ENCODE peak calls at places on chromosomes 7 and 10, in seven cellular contexts. One of them, this sample, is unnamed.
A peak's percentile ranks its signal among the peaks of the same experiment; 100 is the strongest.

GRCh38 chr7:23018747-23019146 is 4.8 kb upstream of the HYCC1 start:
- DNase-seq in AG09309: no peak
- DNase-seq in progenitor cell of endocrine pancreas: no peak
- DNase-seq in NCI-H1105 treated with DMSO at 0.1 percent for 48 hours: no peak
- DNase-seq in HEK293T: no peak
- DNase-seq in non-pigmented ciliary epithelial cell: no peak
- DNase-seq in activated T-helper 1 cell treated with Interleukin-2 at 50 U/mL for 16 hours: no peak
- DNase-seq in this sample: no peak

GRCh38 chr7:157438121-157439025 is 101.6 kb downstream of the DNAJB6 start:
- DNase-seq in AG09309: no peak
- DNase-seq in progenitor cell of endocrine pancreas: no peak
- DNase-seq in NCI-H1105 treated with DMSO at 0.1 percent for 48 hours: no peak
- DNase-seq in HEK293T: no peak
- DNase-seq in non-pigmented ciliary epithelial cell: no peak
- DNase-seq in activated T-helper 1 cell treated with Interleukin-2 at 50 U/mL for 16 hours: no peak
- DNase-seq in this sample: no peak

GRCh38 chr10:107626862-107627261 is 462.4 kb upstream of the SORCS1 start:
- DNase-seq in AG09309: no peak
- DNase-seq in progenitor cell of endocrine pancreas: no peak
- DNase-seq in NCI-H1105 treated with DMSO at 0.1 percent for 48 hours: no peak
- DNase-seq in HEK293T: no peak
- DNase-seq in non-pigmented ciliary epithelial cell: no peak
- DNase-seq in activated T-helper 1 cell treated with Interleukin-2 at 50 U/mL for 16 hours: no peak
- DNase-seq in this sample: no peak

GRCh38 chr7:121204537-121204936 is 124.3 kb upstream of the WNT16 start:
- DNase-seq in AG09309: peak; percentile 72
- DNase-seq in progenitor cell of endocrine pancreas: no peak
- DNase-seq in NCI-H1105 treated with DMSO at 0.1 percent for 48 hours: peak; percentile 10
- DNase-seq in HEK293T: peak; percentile 17
- DNase-seq in non-pigmented ciliary epithelial cell: no peak
- DNase-seq in activated T-helper 1 cell treated with Interleukin-2 at 50 U/mL for 16 hours: no peak
- DNase-seq in this sample: no peak

GRCh38 chr10:43249962-43250624 is 16.8 kb downstream of the RASGEF1A start:
- DNase-seq in AG09309: no peak
- DNase-seq in progenitor cell of endocrine pancreas: peak; percentile 7
- DNase-seq in NCI-H1105 treated with DMSO at 0.1 percent for 48 hours: no peak
- DNase-seq in HEK293T: no peak
- DNase-seq in non-pigmented ciliary epithelial cell: no peak
- DNase-seq in activated T-helper 1 cell treated with Interleukin-2 at 50 U/mL for 16 hours: no peak
- DNase-seq in this sample: no peak

GRCh38 chr7:92095424-92095823 is 38.9 kb downstream of the CYP51A1 start:
- DNase-seq in AG09309: no peak
- DNase-seq in progenitor cell of endocrine pancreas: no peak
- DNase-seq in NCI-H1105 treated with DMSO at 0.1 percent for 48 hours: no peak
- DNase-seq in HEK293T: no peak
- DNase-seq in non-pigmented ciliary epithelial cell: no peak
- DNase-seq in activated T-helper 1 cell treated with Interleukin-2 at 50 U/mL for 16 hours: no peak
- DNase-seq in this sample: no peak

GRCh38 chr10:124688889-124689670 is 55.1 kb downstream of the FAM53B start:
- DNase-seq in AG09309: no peak
- DNase-seq in progenitor cell of endocrine pancreas: no peak
- DNase-seq in NCI-H1105 treated with DMSO at 0.1 percent for 48 hours: no peak
- DNase-seq in HEK293T: no peak
- DNase-seq in non-pigmented ciliary epithelial cell: no peak
- DNase-seq in activated T-helper 1 cell treated with Interleukin-2 at 50 U/mL for 16 hours: peak; percentile 16
- DNase-seq in this sample: no peak

GRCh38 chr7:100053201-100053600 is 3.6 kb downstream of the ZSCAN21 start:
- DNase-seq in AG09309: no peak
- DNase-seq in progenitor cell of endocrine pancreas: no peak
- DNase-seq in NCI-H1105 treated with DMSO at 0.1 percent for 48 hours: peak; percentile 36
- DNase-seq in HEK293T: peak; percentile 62
- DNase-seq in non-pigmented ciliary epithelial cell: no peak
- DNase-seq in activated T-helper 1 cell treated with Interleukin-2 at 50 U/mL for 16 hours: no peak
- DNase-seq in this sample: peak; percentile 5

GRCh38 chr10:78263521-78263988 is 229.9 kb downstream of the RPS24 start:
- DNase-seq in AG09309: peak; percentile 60
- DNase-seq in progenitor cell of endocrine pancreas: no peak
- DNase-seq in NCI-H1105 treated with DMSO at 0.1 percent for 48 hours: no peak
- DNase-seq in HEK293T: no peak
- DNase-seq in non-pigmented ciliary epithelial cell: no peak
- DNase-seq in activated T-helper 1 cell treated with Interleukin-2 at 50 U/mL for 16 hours: no peak
- DNase-seq in this sample: no peak

GRCh38 chr10:99832439-99832838 is 50.0 kb downstream of the ABCC2 start:
- DNase-seq in AG09309: no peak
- DNase-seq in progenitor cell of endocrine pancreas: no peak
- DNase-seq in NCI-H1105 treated with DMSO at 0.1 percent for 48 hours: no peak
- DNase-seq in HEK293T: no peak
- DNase-seq in non-pigmented ciliary epithelial cell: no peak
- DNase-seq in activated T-helper 1 cell treated with Interleukin-2 at 50 U/mL for 16 hours: no peak
- DNase-seq in this sample: no peak

GRCh38 chr10:5442056-5442989 is 30.0 kb downstream of the NET1 start:
- DNase-seq in AG09309: no peak
- DNase-seq in progenitor cell of endocrine pancreas: no peak
- DNase-seq in NCI-H1105 treated with DMSO at 0.1 percent for 48 hours: peak; percentile 46
- DNase-seq in HEK293T: no peak
- DNase-seq in non-pigmented ciliary epithelial cell: no peak
- DNase-seq in activated T-helper 1 cell treated with Interleukin-2 at 50 U/mL for 16 hours: no peak
- DNase-seq in this sample: peak; percentile 17

GRCh38 chr7:73850781-73851207 is 8.5 kb upstream of the METTL27 start:
- DNase-seq in AG09309: peak; percentile 99
- DNase-seq in progenitor cell of endocrine pancreas: no peak
- DNase-seq in NCI-H1105 treated with DMSO at 0.1 percent for 48 hours: no peak
- DNase-seq in HEK293T: no peak
- DNase-seq in non-pigmented ciliary epithelial cell: peak; percentile 95
- DNase-seq in activated T-helper 1 cell treated with Interleukin-2 at 50 U/mL for 16 hours: no peak
- DNase-seq in this sample: no peak

GRCh38 chr10:6202098-6202683 is 541 bp upstream of the PFKFB3 start:
- DNase-seq in AG09309: no peak
- DNase-seq in progenitor cell of endocrine pancreas: no peak
- DNase-seq in NCI-H1105 treated with DMSO at 0.1 percent for 48 hours: no peak
- DNase-seq in HEK293T: no peak
- DNase-seq in non-pigmented ciliary epithelial cell: no peak
- DNase-seq in activated T-helper 1 cell treated with Interleukin-2 at 50 U/mL for 16 hours: no peak
- DNase-seq in this sample: no peak

GRCh38 chr7:157278791-157279678 is 57.8 kb upstream of the DNAJB6 start:
- DNase-seq in AG09309: no peak
- DNase-seq in progenitor cell of endocrine pancreas: no peak
- DNase-seq in NCI-H1105 treated with DMSO at 0.1 percent for 48 hours: no peak
- DNase-seq in HEK293T: no peak
- DNase-seq in non-pigmented ciliary epithelial cell: no peak
- DNase-seq in activated T-helper 1 cell treated with Interleukin-2 at 50 U/mL for 16 hours: no peak
- DNase-seq in this sample: no peak

GRCh38 chr7:4182605-4183300 is 499.3 kb upstream of the FOXK1 start:
- DNase-seq in AG09309: no peak
- DNase-seq in progenitor cell of endocrine pancreas: no peak
- DNase-seq in NCI-H1105 treated with DMSO at 0.1 percent for 48 hours: no peak
- DNase-seq in HEK293T: no peak
- DNase-seq in non-pigmented ciliary epithelial cell: no peak
- DNase-seq in activated T-helper 1 cell treated with Interleukin-2 at 50 U/mL for 16 hours: no peak
- DNase-seq in this sample: no peak

GRCh38 chr10:33032354-33033254 is 74.6 kb upstream of the ITGB1 start:
- DNase-seq in AG09309: peak; percentile 59
- DNase-seq in progenitor cell of endocrine pancreas: no peak
- DNase-seq in NCI-H1105 treated with DMSO at 0.1 percent for 48 hours: no peak
- DNase-seq in HEK293T: no peak
- DNase-seq in non-pigmented ciliary epithelial cell: peak; percentile 63
- DNase-seq in activated T-helper 1 cell treated with Interleukin-2 at 50 U/mL for 16 hours: no peak
- DNase-seq in this sample: no peak

GRCh38 chr7:134667899-134668298 is 21.2 kb downstream of the BPGM start:
- DNase-seq in AG09309: no peak
- DNase-seq in progenitor cell of endocrine pancreas: no peak
- DNase-seq in NCI-H1105 treated with DMSO at 0.1 percent for 48 hours: no peak
- DNase-seq in HEK293T: no peak
- DNase-seq in non-pigmented ciliary epithelial cell: no peak
- DNase-seq in activated T-helper 1 cell treated with Interleukin-2 at 50 U/mL for 16 hours: no peak
- DNase-seq in this sample: no peak

GRCh38 chr10:119726291-119727261 is 726 bp downstream of the INPP5F start:
- DNase-seq in AG09309: no peak
- DNase-seq in progenitor cell of endocrine pancreas: peak; percentile 71
- DNase-seq in NCI-H1105 treated with DMSO at 0.1 percent for 48 hours: no peak
- DNase-seq in HEK293T: peak; percentile 68
- DNase-seq in non-pigmented ciliary epithelial cell: no peak
- DNase-seq in activated T-helper 1 cell treated with Interleukin-2 at 50 U/mL for 16 hours: no peak
- DNase-seq in this sample: no peak

GRCh38 chr7:154892459-154892858 is 110.5 kb downstream of the PAXIP1 start:
- DNase-seq in AG09309: no peak
- DNase-seq in progenitor cell of endocrine pancreas: no peak
- DNase-seq in NCI-H1105 treated with DMSO at 0.1 percent for 48 hours: no peak
- DNase-seq in HEK293T: no peak
- DNase-seq in non-pigmented ciliary epithelial cell: no peak
- DNase-seq in activated T-helper 1 cell treated with Interleukin-2 at 50 U/mL for 16 hours: no peak
- DNase-seq in this sample: no peak

GRCh38 chr7:157339777-157340677 is 3.2 kb downstream of the DNAJB6 start:
- DNase-seq in AG09309: no peak
- DNase-seq in progenitor cell of endocrine pancreas: peak; percentile 49
- DNase-seq in NCI-H1105 treated with DMSO at 0.1 percent for 48 hours: peak; percentile 38
- DNase-seq in HEK293T: peak; percentile 77
- DNase-seq in non-pigmented ciliary epithelial cell: no peak
- DNase-seq in activated T-helper 1 cell treated with Interleukin-2 at 50 U/mL for 16 hours: peak; percentile 35
- DNase-seq in this sample: peak; percentile 20

GRCh38 chr10:88219753-88220152 is 356.3 kb downstream of the PTEN start:
- DNase-seq in AG09309: no peak
- DNase-seq in progenitor cell of endocrine pancreas: no peak
- DNase-seq in NCI-H1105 treated with DMSO at 0.1 percent for 48 hours: no peak
- DNase-seq in HEK293T: no peak
- DNase-seq in non-pigmented ciliary epithelial cell: no peak
- DNase-seq in activated T-helper 1 cell treated with Interleukin-2 at 50 U/mL for 16 hours: no peak
- DNase-seq in this sample: no peak

GRCh38 chr10:46216836-46217748 is 69.7 kb upstream of the ANTXRL start:
- DNase-seq in AG09309: no peak
- DNase-seq in progenitor cell of endocrine pancreas: no peak
- DNase-seq in NCI-H1105 treated with DMSO at 0.1 percent for 48 hours: no peak
- DNase-seq in HEK293T: no peak
- DNase-seq in non-pigmented ciliary epithelial cell: no peak
- DNase-seq in activated T-helper 1 cell treated with Interleukin-2 at 50 U/mL for 16 hours: no peak
- DNase-seq in this sample: no peak

GRCh38 chr7:81618400-81619014 is 151.3 kb downstream of the HGF start:
- DNase-seq in AG09309: no peak
- DNase-seq in progenitor cell of endocrine pancreas: no peak
- DNase-seq in NCI-H1105 treated with DMSO at 0.1 percent for 48 hours: no peak
- DNase-seq in HEK293T: no peak
- DNase-seq in non-pigmented ciliary epithelial cell: peak; percentile 90
- DNase-seq in activated T-helper 1 cell treated with Interleukin-2 at 50 U/mL for 16 hours: no peak
- DNase-seq in this sample: peak; percentile 81

GRCh38 chr7:112989531-112989930 is 97.1 kb downstream of the GPR85 start:
- DNase-seq in AG09309: no peak
- DNase-seq in progenitor cell of endocrine pancreas: no peak
- DNase-seq in NCI-H1105 treated with DMSO at 0.1 percent for 48 hours: no peak
- DNase-seq in HEK293T: no peak
- DNase-seq in non-pigmented ciliary epithelial cell: no peak
- DNase-seq in activated T-helper 1 cell treated with Interleukin-2 at 50 U/mL for 16 hours: no peak
- DNase-seq in this sample: no peak

GRCh38 chr7:27031289-27032172 is 64.3 kb downstream of the HOXA1 start:
- DNase-seq in AG09309: peak; percentile 55
- DNase-seq in progenitor cell of endocrine pancreas: no peak
- DNase-seq in NCI-H1105 treated with DMSO at 0.1 percent for 48 hours: no peak
- DNase-seq in HEK293T: no peak
- DNase-seq in non-pigmented ciliary epithelial cell: peak; percentile 6
- DNase-seq in activated T-helper 1 cell treated with Interleukin-2 at 50 U/mL for 16 hours: no peak
- DNase-seq in this sample: no peak

GRCh38 chr10:102641398-102641797 is 2.9 kb upstream of the TRIM8 start:
- DNase-seq in AG09309: no peak
- DNase-seq in progenitor cell of endocrine pancreas: no peak
- DNase-seq in NCI-H1105 treated with DMSO at 0.1 percent for 48 hours: peak; percentile 49
- DNase-seq in HEK293T: no peak
- DNase-seq in non-pigmented ciliary epithelial cell: no peak
- DNase-seq in activated T-helper 1 cell treated with Interleukin-2 at 50 U/mL for 16 hours: no peak
- DNase-seq in this sample: no peak

GRCh38 chr7:1886361-1887064 is 216.4 kb downstream of the ELFN1 start:
- DNase-seq in AG09309: no peak
- DNase-seq in progenitor cell of endocrine pancreas: no peak
- DNase-seq in NCI-H1105 treated with DMSO at 0.1 percent for 48 hours: no peak
- DNase-seq in HEK293T: no peak
- DNase-seq in non-pigmented ciliary epithelial cell: no peak
- DNase-seq in activated T-helper 1 cell treated with Interleukin-2 at 50 U/mL for 16 hours: no peak
- DNase-seq in this sample: no peak

GRCh38 chr10:22365644-22366565 is 20.6 kb downstream of the SPAG6 start:
- DNase-seq in AG09309: no peak
- DNase-seq in progenitor cell of endocrine pancreas: no peak
- DNase-seq in NCI-H1105 treated with DMSO at 0.1 percent for 48 hours: no peak
- DNase-seq in HEK293T: no peak
- DNase-seq in non-pigmented ciliary epithelial cell: no peak
- DNase-seq in activated T-helper 1 cell treated with Interleukin-2 at 50 U/mL for 16 hours: no peak
- DNase-seq in this sample: no peak

GRCh38 chr7:83697814-83698530 is 49.0 kb upstream of the SEMA3E start:
- DNase-seq in AG09309: no peak
- DNase-seq in progenitor cell of endocrine pancreas: no peak
- DNase-seq in NCI-H1105 treated with DMSO at 0.1 percent for 48 hours: no peak
- DNase-seq in HEK293T: no peak
- DNase-seq in non-pigmented ciliary epithelial cell: no peak
- DNase-seq in activated T-helper 1 cell treated with Interleukin-2 at 50 U/mL for 16 hours: no peak
- DNase-seq in this sample: no peak

GRCh38 chr7:23332881-23333612 is 33.9 kb downstream of the MALSU1 start:
- DNase-seq in AG09309: peak; percentile 31
- DNase-seq in progenitor cell of endocrine pancreas: no peak
- DNase-seq in NCI-H1105 treated with DMSO at 0.1 percent for 48 hours: no peak
- DNase-seq in HEK293T: no peak
- DNase-seq in non-pigmented ciliary epithelial cell: no peak
- DNase-seq in activated T-helper 1 cell treated with Interleukin-2 at 50 U/mL for 16 hours: no peak
- DNase-seq in this sample: no peak

GRCh38 chr10:102452672-102453340 is 1.5 kb upstream of the C10orf95 start:
- DNase-seq in AG09309: no peak
- DNase-seq in progenitor cell of endocrine pancreas: no peak
- DNase-seq in NCI-H1105 treated with DMSO at 0.1 percent for 48 hours: no peak
- DNase-seq in HEK293T: no peak
- DNase-seq in non-pigmented ciliary epithelial cell: peak; percentile 35
- DNase-seq in activated T-helper 1 cell treated with Interleukin-2 at 50 U/mL for 16 hours: no peak
- DNase-seq in this sample: no peak

GRCh38 chr7:120724448-120724847 is 133.5 kb downstream of the TSPAN12 start:
- DNase-seq in AG09309: no peak
- DNase-seq in progenitor cell of endocrine pancreas: no peak
- DNase-seq in NCI-H1105 treated with DMSO at 0.1 percent for 48 hours: no peak
- DNase-seq in HEK293T: no peak
- DNase-seq in non-pigmented ciliary epithelial cell: no peak
- DNase-seq in activated T-helper 1 cell treated with Interleukin-2 at 50 U/mL for 16 hours: no peak
- DNase-seq in this sample: no peak

GRCh38 chr7:76340617-76341131 is 18.1 kb downstream of the YWHAG start:
- DNase-seq in AG09309: peak; percentile 53
- DNase-seq in progenitor cell of endocrine pancreas: no peak
- DNase-seq in NCI-H1105 treated with DMSO at 0.1 percent for 48 hours: no peak
- DNase-seq in HEK293T: no peak
- DNase-seq in non-pigmented ciliary epithelial cell: peak; percentile 56
- DNase-seq in activated T-helper 1 cell treated with Interleukin-2 at 50 U/mL for 16 hours: no peak
- DNase-seq in this sample: no peak

GRCh38 chr7:111756687-111757178 is 194.4 kb upstream of the IMMP2L start:
- DNase-seq in AG09309: no peak
- DNase-seq in progenitor cell of endocrine pancreas: no peak
- DNase-seq in NCI-H1105 treated with DMSO at 0.1 percent for 48 hours: no peak
- DNase-seq in HEK293T: no peak
- DNase-seq in non-pigmented ciliary epithelial cell: no peak
- DNase-seq in activated T-helper 1 cell treated with Interleukin-2 at 50 U/mL for 16 hours: no peak
- DNase-seq in this sample: no peak